ENCODE peak calls at places on chromosomes 13 and 19, in seven cellular contexts. One of them, this sample, is unnamed.

GRCh38 chr13:29369060-29369743 is 226.3 kb downstream of the SLC7A1 start:
- DNase-seq in GM10248: no peak
- DNase-seq in heart right ventricle: no peak
- DNase-seq in colonic mucosa: no peak
- DNase-seq in PC-3: peak; percentile 70
- DNase-seq in IMR-90: peak; percentile 34
- DNase-seq in GM12865: peak; percentile 44
- DNase-seq in this sample: no peak

GRCh38 chr19:51020988-51021651 is 1.6 kb upstream of the KLK10 start:
- DNase-seq in GM12865: peak; percentile 22
- DNase-seq in IMR-90: peak; percentile 51
- DNase-seq in colonic mucosa: no peak
- DNase-seq in GM10248: no peak
- DNase-seq in PC-3: peak; percentile 85
- DNase-seq in heart right ventricle: no peak
- DNase-seq in this sample: no peak

GRCh38 chr13:38648912-38649311 is 38.0 kb upstream of the FREM2 start:
- DNase-seq in colonic mucosa: no peak
- DNase-seq in heart right ventricle: no peak
- DNase-seq in PC-3: no peak
- DNase-seq in GM10248: no peak
- DNase-seq in IMR-90: no peak
- DNase-seq in GM12865: no peak
- DNase-seq in this sample: no peak

GRCh38 chr19:18433039-18433691 is 4.8 kb downstream of the ISYNA1 start:
- DNase-seq in GM12865: peak; percentile 86
- DNase-seq in IMR-90: no peak
- DNase-seq in colonic mucosa: no peak
- DNase-seq in heart right ventricle: no peak
- DNase-seq in PC-3: no peak
- DNase-seq in GM10248: peak; percentile 60
- DNase-seq in this sample: no peak

GRCh38 chr19:19232231-19232630 is 20.5 kb downstream of the NCAN start:
- DNase-seq in colonic mucosa: no peak
- DNase-seq in GM12865: no peak
- DNase-seq in PC-3: no peak
- DNase-seq in IMR-90: no peak
- DNase-seq in GM10248: no peak
- DNase-seq in heart right ventricle: no peak
- DNase-seq in this sample: no peak

GRCh38 chr13:36006895-36007294 is 124.3 kb downstream of the DCLK1 start:
- DNase-seq in GM12865: no peak
- DNase-seq in IMR-90: no peak
- DNase-seq in PC-3: no peak
- DNase-seq in colonic mucosa: no peak
- DNase-seq in GM10248: no peak
- DNase-seq in heart right ventricle: no peak
- DNase-seq in this sample: no peak

GRCh38 chr13:70604448-70604847 is 496.2 kb upstream of the KLHL1 start:
- DNase-seq in PC-3: no peak
- DNase-seq in GM12865: no peak
- DNase-seq in IMR-90: no peak
- DNase-seq in heart right ventricle: no peak
- DNase-seq in GM10248: no peak
- DNase-seq in colonic mucosa: no peak
- DNase-seq in this sample: no peak

GRCh38 chr19:42169486-42169885 is 37.2 kb upstream of the POU2F2 start:
- DNase-seq in GM12865: no peak
- DNase-seq in GM10248: no peak
- DNase-seq in IMR-90: no peak
- DNase-seq in heart right ventricle: no peak
- DNase-seq in colonic mucosa: no peak
- DNase-seq in PC-3: no peak
- DNase-seq in this sample: no peak

GRCh38 chr13:43009506-43009905 is 13.9 kb upstream of the DNAJC15 start:
- DNase-seq in GM12865: no peak
- DNase-seq in PC-3: no peak
- DNase-seq in colonic mucosa: no peak
- DNase-seq in IMR-90: peak; percentile 60
- DNase-seq in GM10248: no peak
- DNase-seq in heart right ventricle: no peak
- DNase-seq in this sample: no peak

GRCh38 chr19:33086955-33087354 is 6.0 kb downstream of the GPATCH1 start:
- DNase-seq in colonic mucosa: no peak
- DNase-seq in GM12865: no peak
- DNase-seq in heart right ventricle: no peak
- DNase-seq in PC-3: no peak
- DNase-seq in IMR-90: no peak
- DNase-seq in GM10248: no peak
- DNase-seq in this sample: no peak

GRCh38 chr19:55208880-55209429 is 346 bp downstream of the PTPRH start:
- DNase-seq in colonic mucosa: no peak
- DNase-seq in PC-3: no peak
- DNase-seq in IMR-90: no peak
- DNase-seq in heart right ventricle: no peak
- DNase-seq in GM12865: no peak
- DNase-seq in GM10248: no peak
- DNase-seq in this sample: no peak

GRCh38 chr19:34184880-34185491 is 12.7 kb downstream of the LSM14A start:
- DNase-seq in IMR-90: no peak
- DNase-seq in heart right ventricle: no peak
- DNase-seq in PC-3: no peak
- DNase-seq in GM12865: peak; percentile 21
- DNase-seq in colonic mucosa: no peak
- DNase-seq in GM10248: no peak
- DNase-seq in this sample: no peak

GRCh38 chr19:50067575-50067974 is 41.8 kb downstream of the ZNF473 start:
- DNase-seq in GM12865: no peak
- DNase-seq in PC-3: no peak
- DNase-seq in GM10248: no peak
- DNase-seq in colonic mucosa: no peak
- DNase-seq in IMR-90: no peak
- DNase-seq in heart right ventricle: no peak
- DNase-seq in this sample: no peak

GRCh38 chr13:55615080-55615479 is 1525.6 kb upstream of the PRR20A start:
- DNase-seq in PC-3: no peak
- DNase-seq in colonic mucosa: no peak
- DNase-seq in heart right ventricle: no peak
- DNase-seq in IMR-90: no peak
- DNase-seq in GM12865: no peak
- DNase-seq in GM10248: no peak
- DNase-seq in this sample: no peak

GRCh38 chr19:29501816-29502580 is 23.8 kb upstream of the VSTM2B start:
- DNase-seq in PC-3: no peak
- DNase-seq in colonic mucosa: no peak
- DNase-seq in GM12865: no peak
- DNase-seq in heart right ventricle: no peak
- DNase-seq in IMR-90: no peak
- DNase-seq in GM10248: no peak
- DNase-seq in this sample: no peak

DNA sequence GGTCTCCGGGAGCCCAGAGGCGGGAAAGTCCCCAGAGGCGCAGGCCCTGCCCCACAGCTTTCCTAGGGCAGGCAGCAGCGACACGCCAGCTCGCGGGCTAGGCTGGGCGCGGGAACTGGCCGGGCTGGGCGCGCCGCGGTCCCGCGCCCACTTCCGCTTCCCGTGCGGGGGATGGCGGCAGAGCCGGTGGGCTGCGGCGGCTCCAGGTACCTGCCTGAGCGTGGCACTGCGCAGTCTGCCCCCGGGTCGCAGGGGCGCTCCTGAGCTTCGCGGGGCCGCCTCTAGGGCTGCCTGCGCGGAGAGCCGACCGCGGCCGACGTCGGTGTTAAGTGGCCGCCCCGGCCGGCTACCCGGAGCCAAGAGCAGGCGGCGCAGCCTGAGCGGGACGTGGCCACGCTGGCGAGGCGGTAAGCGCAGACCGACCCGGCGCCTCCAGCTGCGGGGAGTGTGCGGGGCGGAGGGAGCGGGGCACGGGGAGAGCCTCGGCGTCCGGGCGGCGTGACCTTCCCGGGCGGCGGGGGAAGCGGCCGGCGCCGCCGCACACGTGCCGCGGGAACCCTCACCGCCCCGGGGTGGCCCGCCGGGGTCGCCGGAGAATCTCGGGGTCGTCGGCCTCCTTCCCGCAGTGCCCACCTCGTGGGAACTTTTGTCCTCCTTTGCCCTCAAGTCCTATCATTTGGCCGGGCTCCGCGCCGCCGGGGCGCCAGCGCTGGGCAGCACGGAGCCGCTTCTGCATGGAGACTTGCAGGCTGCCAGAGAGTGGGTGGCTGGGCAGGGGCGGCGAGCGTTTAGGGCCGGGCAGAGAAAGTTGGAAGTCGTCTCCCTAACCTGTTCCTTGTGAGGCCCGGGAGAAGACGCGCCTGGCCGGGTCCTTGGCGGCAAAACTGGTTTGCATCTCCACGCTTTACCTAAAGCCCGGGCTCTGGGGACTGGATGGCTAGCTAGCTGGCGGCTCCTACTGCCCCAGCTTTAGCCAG is 31.4 kb upstream of the MPHOSPH8 start:
- DNase-seq in heart right ventricle: peak; percentile 38
- DNase-seq in GM12865: peak; percentile 87
- DNase-seq in GM10248: peak; percentile 78
- DNase-seq in PC-3: peak; percentile 72
- DNase-seq in IMR-90: peak; percentile 27
- DNase-seq in colonic mucosa: peak; percentile 30
- DNase-seq in this sample: no peak
- TF ChIP-seq CTCF in heart right ventricle: no peak
- TF ChIP-seq CTCF in GM12865: peak; percentile 36
- TF ChIP-seq CTCF in GM10248: peak; percentile 29
- TF ChIP-seq CTCF in PC-3: peak; percentile 38
- TF ChIP-seq CTCF in IMR-90: peak; percentile 24
- TF ChIP-seq CTCF in colonic mucosa: no peak
- TF ChIP-seq CTCF in this sample: no peak

GRCh38 chr19:1318678-1319471 is 33.2 kb downstream of the EFNA2 start:
- DNase-seq in heart right ventricle: no peak
- DNase-seq in PC-3: no peak
- DNase-seq in GM12865: no peak
- DNase-seq in GM10248: no peak
- DNase-seq in IMR-90: no peak
- DNase-seq in colonic mucosa: no peak
- DNase-seq in this sample: no peak
- TF ChIP-seq CTCF in heart right ventricle: no peak
- TF ChIP-seq CTCF in PC-3: no peak
- TF ChIP-seq CTCF in GM12865: no peak
- TF ChIP-seq CTCF in GM10248: no peak
- TF ChIP-seq CTCF in IMR-90: no peak
- TF ChIP-seq CTCF in colonic mucosa: no peak
- TF ChIP-seq CTCF in this sample: no peak

DNA sequence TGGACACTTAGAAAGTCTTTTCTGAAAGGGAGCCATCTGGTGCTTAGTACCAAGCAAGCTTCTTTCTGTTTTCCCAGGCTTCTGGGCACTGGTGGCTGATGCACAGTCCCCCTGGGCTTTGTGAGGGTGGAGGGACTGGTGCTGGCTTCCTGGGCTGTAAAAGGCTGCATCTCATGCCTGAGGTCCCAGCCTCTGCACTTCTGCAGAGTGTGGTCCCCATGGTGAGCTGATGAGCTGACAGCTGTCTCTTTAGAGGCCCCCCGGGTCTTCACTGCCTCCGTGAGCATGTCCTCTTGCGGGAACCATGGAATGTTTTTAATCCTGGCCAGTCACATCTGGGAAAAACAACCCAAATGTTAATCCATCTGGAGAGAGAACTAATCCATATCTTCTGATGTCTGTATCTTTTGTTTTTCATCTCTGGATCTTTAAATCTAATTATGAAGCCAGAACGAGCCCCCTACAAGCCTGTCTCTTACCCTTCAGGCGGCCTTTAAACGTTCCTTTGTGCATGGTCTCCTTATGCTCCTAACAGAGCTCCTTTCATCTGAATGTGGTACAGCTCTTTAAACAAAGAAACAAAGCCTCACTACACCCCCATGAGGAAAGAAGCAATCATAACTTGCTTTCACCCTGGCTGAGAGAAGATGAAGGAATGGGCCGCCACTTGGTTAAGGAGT is 40.4 kb downstream of the OLFM4 start:
- DNase-seq in colonic mucosa: no peak
- DNase-seq in PC-3: no peak
- DNase-seq in IMR-90: no peak
- DNase-seq in GM12865: no peak
- DNase-seq in GM10248: no peak
- DNase-seq in heart right ventricle: no peak
- DNase-seq in this sample: no peak
- TF ChIP-seq CTCF in colonic mucosa: no peak
- TF ChIP-seq CTCF in PC-3: no peak
- TF ChIP-seq CTCF in IMR-90: no peak
- TF ChIP-seq CTCF in GM12865: no peak
- TF ChIP-seq CTCF in GM10248: no peak
- TF ChIP-seq CTCF in heart right ventricle: no peak
- TF ChIP-seq CTCF in this sample: no peak

GRCh38 chr13:112711528-112712265 is 21.9 kb downstream of the ATP11A start:
- DNase-seq in heart right ventricle: peak; percentile 69
- DNase-seq in GM10248: peak; percentile 75
- DNase-seq in IMR-90: peak; percentile 98
- DNase-seq in colonic mucosa: peak; percentile 75
- DNase-seq in GM12865: peak; percentile 54
- DNase-seq in PC-3: peak; percentile 77
- DNase-seq in this sample: peak; percentile 92
- TF ChIP-seq CTCF in heart right ventricle: no peak
- TF ChIP-seq CTCF in GM10248: no peak
- TF ChIP-seq CTCF in IMR-90: no peak
- TF ChIP-seq CTCF in colonic mucosa: no peak
- TF ChIP-seq CTCF in GM12865: no peak
- TF ChIP-seq CTCF in PC-3: peak; percentile 44
- TF ChIP-seq CTCF in this sample: no peak

GRCh38 chr13:89066868-89067466 is 1395.8 kb downstream of the SLITRK5 start:
- DNase-seq in IMR-90: peak; percentile 0
- DNase-seq in colonic mucosa: peak; percentile 39
- DNase-seq in GM10248: peak; percentile 3
- DNase-seq in heart right ventricle: no peak
- DNase-seq in PC-3: peak; percentile 68
- DNase-seq in GM12865: peak; percentile 27
- DNase-seq in this sample: no peak
- TF ChIP-seq CTCF in IMR-90: no peak
- TF ChIP-seq CTCF in colonic mucosa: peak; percentile 37
- TF ChIP-seq CTCF in GM10248: peak; percentile 45
- TF ChIP-seq CTCF in heart right ventricle: peak; percentile 46
- TF ChIP-seq CTCF in PC-3: peak; percentile 72
- TF ChIP-seq CTCF in GM12865: peak; percentile 44
- TF ChIP-seq CTCF in this sample: no peak

GRCh38 chr13:30681489-30682242 is 53.7 kb upstream of the ALOX5AP start:
- DNase-seq in heart right ventricle: no peak
- DNase-seq in GM12865: no peak
- DNase-seq in PC-3: no peak
- DNase-seq in colonic mucosa: no peak
- DNase-seq in GM10248: no peak
- DNase-seq in IMR-90: peak; percentile 80
- DNase-seq in this sample: no peak

GRCh38 chr13:30679483-30680330 is 55.6 kb upstream of the ALOX5AP start:
- DNase-seq in colonic mucosa: no peak
- DNase-seq in IMR-90: peak; percentile 41
- DNase-seq in GM10248: peak; percentile 59
- DNase-seq in GM12865: peak; percentile 51
- DNase-seq in heart right ventricle: no peak
- DNase-seq in PC-3: peak; percentile 27
- DNase-seq in this sample: no peak

GRCh38 chr13:30671271-30671815 is 53.6 kb downstream of the USPL1 start:
- DNase-seq in GM12865: no peak
- DNase-seq in PC-3: no peak
- DNase-seq in GM10248: no peak
- DNase-seq in colonic mucosa: no peak
- DNase-seq in heart right ventricle: no peak
- DNase-seq in IMR-90: no peak
- DNase-seq in this sample: no peak

GRCh38 chr13:30673669-30674521 is 56.2 kb downstream of the USPL1 start:
- DNase-seq in PC-3: peak; percentile 83
- DNase-seq in GM10248: peak; percentile 93
- DNase-seq in heart right ventricle: peak; percentile 90
- DNase-seq in IMR-90: peak; percentile 89
- DNase-seq in colonic mucosa: peak; percentile 88
- DNase-seq in GM12865: peak; percentile 95
- DNase-seq in this sample: peak; percentile 89

GRCh38 chr13:30676672-30677071 is 58.7 kb upstream of the ALOX5AP start:
- DNase-seq in PC-3: peak; percentile 54
- DNase-seq in GM10248: no peak
- DNase-seq in heart right ventricle: no peak
- DNase-seq in GM12865: no peak
- DNase-seq in colonic mucosa: no peak
- DNase-seq in IMR-90: peak; percentile 47
- DNase-seq in this sample: no peak
- TF ChIP-seq CTCF in PC-3: peak; percentile 47
- TF ChIP-seq CTCF in GM10248: no peak
- TF ChIP-seq CTCF in heart right ventricle: no peak
- TF ChIP-seq CTCF in GM12865: no peak
- TF ChIP-seq CTCF in colonic mucosa: no peak
- TF ChIP-seq CTCF in IMR-90: peak; percentile 36
- TF ChIP-seq CTCF in this sample: no peak

This sample was measured in coronary artery.